ENCODE peak calls at places on chromosomes 4 and X, in seven cellular contexts. X, V, O, J, Z, L and P are unnamed samples.

GRCh38 chr4:76585270-76585669 is 150.2 kb downstream of the SHROOM3 start:
- DNase-seq in X (no peak), V (no peak), O (no peak), J (no peak), Z (no peak), L (no peak), P (no peak)

GRCh38 chr4:8393593-8394038 is 46.9 kb downstream of the ACOX3 start:
- DNase-seq in X (peak; percentile 99), V (no peak), O (peak; percentile 54), J (no peak), Z (peak; percentile 94), L (peak; percentile 98), P (no peak)

GRCh38 chr4:81040175-81040659 is 9.7 kb downstream of the BMP3 start:
- DNase-seq in X (peak; percentile 39), V (peak; percentile 18), O (no peak), J (no peak), Z (no peak), L (peak; percentile 34), P (no peak)

GRCh38 chr4:164481306-164482091 is 272.4 kb upstream of the SMIM31 start:
- DNase-seq in X (no peak), V (no peak), O (no peak), J (no peak), Z (no peak), L (no peak), P (no peak)

GRCh38 chrX:110157444-110157843 is 154.5 kb downstream of the TMEM164 start:
- DNase-seq in X (no peak), V (no peak), O (no peak), J (no peak), Z (no peak), L (no peak), P (no peak)

GRCh38 chr4:33088713-33089112 is 2368.5 kb downstream of the PCDH7 start:
- DNase-seq in X (peak; percentile 73), V (no peak), O (no peak), J (no peak), Z (no peak), L (no peak), P (no peak)

GRCh38 chr4:6270691-6271121 is 1.1 kb downstream of the WFS1 start:
- DNase-seq in X (peak; percentile 20), V (no peak), O (no peak), J (no peak), Z (no peak), L (peak; percentile 14), P (no peak)

GRCh38 chrX:132491191-132491590 is 2.4 kb upstream of the MBNL3 start:
- DNase-seq in X (no peak), V (no peak), O (no peak), J (no peak), Z (no peak), L (no peak), P (no peak)

GRCh38 chr4:32485976-32486375 is 1765.8 kb downstream of the PCDH7 start:
- DNase-seq in X (no peak), V (no peak), O (no peak), J (no peak), Z (no peak), L (no peak), P (no peak)

GRCh38 chrX:47515941-47516649 is 33.1 kb upstream of the ZNF41 start:
- DNase-seq in X (peak; percentile 69), V (no peak), O (no peak), J (no peak), Z (no peak), L (peak; percentile 29), P (no peak)

GRCh38 chrX:53442322-53442631 is 8.1 kb upstream of the HSD17B10 start:
- DNase-seq in X (no peak), V (no peak), O (no peak), J (no peak), Z (no peak), L (no peak), P (no peak)

GRCh38 chrX:46330513-46330912 is 214.7 kb downstream of the ZNF674 start:
- DNase-seq in X (no peak), V (no peak), O (no peak), J (no peak), Z (no peak), L (no peak), P (no peak)

GRCh38 chrX:68599256-68600152 is 48.0 kb upstream of the STARD8 start:
- DNase-seq in X (peak; percentile 7), V (peak; percentile 7), O (no peak), J (no peak), Z (no peak), L (peak; percentile 5), P (no peak)

GRCh38 chr4:48141048-48141447 is 7.0 kb upstream of the TXK start:
- DNase-seq in X (peak; percentile 57), V (no peak), O (no peak), J (no peak), Z (peak; percentile 9), L (peak; percentile 47), P (no peak)

GRCh38 chr4:6362243-6362885 is 92.7 kb downstream of the WFS1 start:
- DNase-seq in X (no peak), V (no peak), O (no peak), J (no peak), Z (no peak), L (no peak), P (no peak)

GRCh38 chrX:123975180-123975579 is 13.7 kb downstream of the STAG2 start:
- DNase-seq in X (peak; percentile 56), V (no peak), O (no peak), J (no peak), Z (no peak), L (peak; percentile 31), P (no peak)

GRCh38 chr4:31530555-31530954 is 810.4 kb downstream of the PCDH7 start:
- DNase-seq in X (no peak), V (no peak), O (no peak), J (no peak), Z (no peak), L (no peak), P (no peak)

GRCh38 chr4:74659576-74660411 is 134.5 kb downstream of the BTC start:
- DNase-seq in X (peak; percentile 100), V (no peak), O (no peak), J (no peak), Z (peak; percentile 98), L (peak; percentile 97), P (no peak)

GRCh38 chr4:58760100-58760499 is 1649.9 kb upstream of the IGFBP7 start:
- DNase-seq in X (no peak), V (no peak), O (no peak), J (no peak), Z (no peak), L (no peak), P (no peak)

GRCh38 chr4:89056292-89056952 is 563 bp downstream of the FAM13A start:
- DNase-seq in X (no peak), V (no peak), O (no peak), J (no peak), Z (no peak), L (no peak), P (no peak)

GRCh38 chr4:82797048-82797590 is 1.5 kb downstream of the SCD5 start:
- DNase-seq in X (no peak), V (no peak), O (no peak), J (no peak), Z (no peak), L (peak; percentile 33), P (no peak)